ENCODE peak calls at places on chromosome 6, in ten cellular contexts. One of them, this sample, is unnamed.

GRCh38 chr6:14095444-14095843 is 22.1 kb upstream of the CD83 start:
- DNase-seq in effector memory CD4-positive, alpha-beta T cell: no peak
- DNase-seq in heart right ventricle: no peak
- DNase-seq in HepG2: no peak
- DNase-seq in aorta: no peak
- DNase-seq in cardiac muscle cell: no peak
- DNase-seq in left lung: no peak
- DNase-seq in bronchial epithelial cell: no peak
- DNase-seq in stomach: no peak
- DNase-seq in GM06990: peak; percentile 73
- DNase-seq in this sample: no peak

GRCh38 chr6:163897030-163897429 is 482.5 kb downstream of the QKI start:
- DNase-seq in effector memory CD4-positive, alpha-beta T cell: no peak
- DNase-seq in heart right ventricle: no peak
- DNase-seq in HepG2: no peak
- DNase-seq in aorta: no peak
- DNase-seq in cardiac muscle cell: peak; percentile 13
- DNase-seq in left lung: no peak
- DNase-seq in bronchial epithelial cell: no peak
- DNase-seq in stomach: no peak
- DNase-seq in GM06990: no peak
- DNase-seq in this sample: no peak

GRCh38 chr6:25583906-25584305 is 68.1 kb upstream of the SCGN start:
- DNase-seq in effector memory CD4-positive, alpha-beta T cell: no peak
- DNase-seq in heart right ventricle: no peak
- DNase-seq in HepG2: no peak
- DNase-seq in aorta: no peak
- DNase-seq in cardiac muscle cell: no peak
- DNase-seq in left lung: no peak
- DNase-seq in bronchial epithelial cell: no peak
- DNase-seq in stomach: no peak
- DNase-seq in GM06990: no peak
- DNase-seq in this sample: no peak

GRCh38 chr6:82144007-82144851 is 103.3 kb downstream of the IBTK start:
- DNase-seq in effector memory CD4-positive, alpha-beta T cell: no peak
- DNase-seq in heart right ventricle: peak; percentile 53
- DNase-seq in HepG2: peak; percentile 67
- DNase-seq in aorta: peak; percentile 53
- DNase-seq in cardiac muscle cell: peak; percentile 83
- DNase-seq in left lung: no peak
- DNase-seq in bronchial epithelial cell: peak; percentile 98
- DNase-seq in stomach: no peak
- DNase-seq in GM06990: no peak
- DNase-seq in this sample: no peak

GRCh38 chr6:118882314-118882905 is 11.5 kb upstream of the ASF1A start:
- DNase-seq in effector memory CD4-positive, alpha-beta T cell: no peak
- DNase-seq in heart right ventricle: no peak
- DNase-seq in HepG2: no peak
- DNase-seq in aorta: no peak
- DNase-seq in cardiac muscle cell: no peak
- DNase-seq in left lung: no peak
- DNase-seq in bronchial epithelial cell: no peak
- DNase-seq in stomach: no peak
- DNase-seq in GM06990: no peak
- DNase-seq in this sample: no peak

GRCh38 chr6:106773482-106773881 is 144.1 kb downstream of the QRSL1 start:
- DNase-seq in effector memory CD4-positive, alpha-beta T cell: no peak
- DNase-seq in heart right ventricle: no peak
- DNase-seq in HepG2: no peak
- DNase-seq in aorta: no peak
- DNase-seq in cardiac muscle cell: no peak
- DNase-seq in left lung: no peak
- DNase-seq in bronchial epithelial cell: peak; percentile 77
- DNase-seq in stomach: peak; percentile 57
- DNase-seq in GM06990: no peak
- DNase-seq in this sample: no peak

GRCh38 chr6:155521719-155522118 is 66.1 kb upstream of the NOX3 start:
- DNase-seq in effector memory CD4-positive, alpha-beta T cell: no peak
- DNase-seq in heart right ventricle: no peak
- DNase-seq in HepG2: no peak
- DNase-seq in aorta: no peak
- DNase-seq in cardiac muscle cell: no peak
- DNase-seq in left lung: no peak
- DNase-seq in bronchial epithelial cell: peak; percentile 35
- DNase-seq in stomach: no peak
- DNase-seq in GM06990: no peak
- DNase-seq in this sample: no peak

GRCh38 chr6:140774080-140774505 is 1358.6 kb upstream of the GJE1 start:
- DNase-seq in effector memory CD4-positive, alpha-beta T cell: no peak
- DNase-seq in heart right ventricle: peak; percentile 71
- DNase-seq in HepG2: no peak
- DNase-seq in aorta: no peak
- DNase-seq in cardiac muscle cell: peak; percentile 81
- DNase-seq in left lung: no peak
- DNase-seq in bronchial epithelial cell: peak; percentile 89
- DNase-seq in stomach: no peak
- DNase-seq in GM06990: peak; percentile 8
- DNase-seq in this sample: no peak

GRCh38 chr6:148401581-148401980 is 58.9 kb downstream of the SASH1 start:
- DNase-seq in effector memory CD4-positive, alpha-beta T cell: no peak
- DNase-seq in heart right ventricle: no peak
- DNase-seq in HepG2: no peak
- DNase-seq in aorta: no peak
- DNase-seq in cardiac muscle cell: no peak
- DNase-seq in left lung: no peak
- DNase-seq in bronchial epithelial cell: no peak
- DNase-seq in stomach: no peak
- DNase-seq in GM06990: no peak
- DNase-seq in this sample: no peak

GRCh38 chr6:33082702-33083101 is 6.9 kb downstream of the HLA-DPB1 start:
- DNase-seq in effector memory CD4-positive, alpha-beta T cell: no peak
- DNase-seq in heart right ventricle: no peak
- DNase-seq in HepG2: peak; percentile 55
- DNase-seq in aorta: no peak
- DNase-seq in cardiac muscle cell: peak; percentile 71
- DNase-seq in left lung: no peak
- DNase-seq in bronchial epithelial cell: no peak
- DNase-seq in stomach: peak; percentile 62
- DNase-seq in GM06990: no peak
- DNase-seq in this sample: no peak

GRCh38 chr6:168533428-168533827 is 92.4 kb downstream of the SMOC2 start:
- DNase-seq in effector memory CD4-positive, alpha-beta T cell: no peak
- DNase-seq in heart right ventricle: peak; percentile 47
- DNase-seq in HepG2: no peak
- DNase-seq in aorta: no peak
- DNase-seq in cardiac muscle cell: no peak
- DNase-seq in left lung: no peak
- DNase-seq in bronchial epithelial cell: no peak
- DNase-seq in stomach: peak; percentile 55
- DNase-seq in GM06990: no peak
- DNase-seq in this sample: no peak

GRCh38 chr6:165769401-165769800 is 106.4 kb upstream of the PDE10A start:
- DNase-seq in effector memory CD4-positive, alpha-beta T cell: no peak
- DNase-seq in heart right ventricle: no peak
- DNase-seq in HepG2: no peak
- DNase-seq in aorta: no peak
- DNase-seq in cardiac muscle cell: no peak
- DNase-seq in left lung: no peak
- DNase-seq in bronchial epithelial cell: no peak
- DNase-seq in stomach: no peak
- DNase-seq in GM06990: no peak
- DNase-seq in this sample: no peak

GRCh38 chr6:106670236-106670635 is 40.9 kb downstream of the QRSL1 start:
- DNase-seq in effector memory CD4-positive, alpha-beta T cell: no peak
- DNase-seq in heart right ventricle: no peak
- DNase-seq in HepG2: no peak
- DNase-seq in aorta: no peak
- DNase-seq in cardiac muscle cell: no peak
- DNase-seq in left lung: no peak
- DNase-seq in bronchial epithelial cell: no peak
- DNase-seq in stomach: no peak
- DNase-seq in GM06990: no peak
- DNase-seq in this sample: no peak

GRCh38 chr6:72363844-72364740 is 257.8 kb upstream of the KCNQ5 start:
- DNase-seq in effector memory CD4-positive, alpha-beta T cell: no peak
- DNase-seq in heart right ventricle: no peak
- DNase-seq in HepG2: no peak
- DNase-seq in aorta: peak; percentile 56
- DNase-seq in cardiac muscle cell: peak; percentile 91
- DNase-seq in left lung: no peak
- DNase-seq in bronchial epithelial cell: peak; percentile 94
- DNase-seq in stomach: no peak
- DNase-seq in GM06990: no peak
- DNase-seq in this sample: no peak

GRCh38 chr6:26155066-26155925 is 68.1 kb downstream of the HFE start:
- DNase-seq in effector memory CD4-positive, alpha-beta T cell: no peak
- DNase-seq in heart right ventricle: peak; percentile 53
- DNase-seq in HepG2: peak; percentile 43
- DNase-seq in aorta: no peak
- DNase-seq in cardiac muscle cell: peak; percentile 17
- DNase-seq in left lung: no peak
- DNase-seq in bronchial epithelial cell: peak; percentile 27
- DNase-seq in stomach: no peak
- DNase-seq in GM06990: no peak
- DNase-seq in this sample: no peak

GRCh38 chr6:7566617-7567173 is 23.3 kb upstream of the SNRNP48 start:
- DNase-seq in effector memory CD4-positive, alpha-beta T cell: no peak
- DNase-seq in heart right ventricle: no peak
- DNase-seq in HepG2: no peak
- DNase-seq in aorta: no peak
- DNase-seq in cardiac muscle cell: no peak
- DNase-seq in left lung: no peak
- DNase-seq in bronchial epithelial cell: no peak
- DNase-seq in stomach: no peak
- DNase-seq in GM06990: no peak
- DNase-seq in this sample: no peak

GRCh38 chr6:7569082-7569481 is 20.9 kb upstream of the SNRNP48 start:
- DNase-seq in effector memory CD4-positive, alpha-beta T cell: no peak
- DNase-seq in heart right ventricle: no peak
- DNase-seq in HepG2: no peak
- DNase-seq in aorta: no peak
- DNase-seq in cardiac muscle cell: no peak
- DNase-seq in left lung: no peak
- DNase-seq in bronchial epithelial cell: no peak
- DNase-seq in stomach: no peak
- DNase-seq in GM06990: no peak
- DNase-seq in this sample: no peak

GRCh38 chr6:7566031-7566556 is 23.9 kb upstream of the SNRNP48 start:
- DNase-seq in effector memory CD4-positive, alpha-beta T cell: no peak
- DNase-seq in heart right ventricle: no peak
- DNase-seq in HepG2: no peak
- DNase-seq in aorta: no peak
- DNase-seq in cardiac muscle cell: no peak
- DNase-seq in left lung: no peak
- DNase-seq in bronchial epithelial cell: no peak
- DNase-seq in stomach: no peak
- DNase-seq in GM06990: no peak
- DNase-seq in this sample: no peak

GRCh38 chr6:7572213-7572943 is 17.6 kb upstream of the SNRNP48 start:
- DNase-seq in effector memory CD4-positive, alpha-beta T cell: no peak
- DNase-seq in heart right ventricle: no peak
- DNase-seq in HepG2: no peak
- DNase-seq in aorta: no peak
- DNase-seq in cardiac muscle cell: no peak
- DNase-seq in left lung: no peak
- DNase-seq in bronchial epithelial cell: no peak
- DNase-seq in stomach: no peak
- DNase-seq in GM06990: no peak
- DNase-seq in this sample: no peak

GRCh38 chr6:7568021-7568420 is 22.0 kb upstream of the SNRNP48 start:
- DNase-seq in effector memory CD4-positive, alpha-beta T cell: no peak
- DNase-seq in heart right ventricle: no peak
- DNase-seq in HepG2: no peak
- DNase-seq in aorta: no peak
- DNase-seq in cardiac muscle cell: peak; percentile 77
- DNase-seq in left lung: no peak
- DNase-seq in bronchial epithelial cell: no peak
- DNase-seq in stomach: no peak
- DNase-seq in GM06990: no peak
- DNase-seq in this sample: no peak
- H3K36me3 ChIP-seq in effector memory CD4-positive, alpha-beta T cell: no peaks in the 10 kb centered on the region
- H3K36me3 ChIP-seq in heart right ventricle: peaks cover 3% of the 10 kb centered on the region
- H3K36me3 ChIP-seq in HepG2: peaks cover 99% of the 10 kb centered on the region
- H3K36me3 ChIP-seq in aorta: no peaks in the 10 kb centered on the region
- H3K36me3 ChIP-seq in cardiac muscle cell: peaks cover 97% of the 10 kb centered on the region
- H3K36me3 ChIP-seq in left lung: no peaks in the 10 kb centered on the region
- H3K36me3 ChIP-seq in bronchial epithelial cell: peaks cover 54% of the 10 kb centered on the region
- H3K36me3 ChIP-seq in stomach: peaks cover 88% of the 10 kb centered on the region
- H3K36me3 ChIP-seq in GM06990: no peaks in the 10 kb centered on the region
- H3K36me3 ChIP-seq in this sample: no peaks in the 10 kb centered on the region

GRCh38 chr6:150410395-150410794 is 41.6 kb downstream of the IYD start:
- DNase-seq in effector memory CD4-positive, alpha-beta T cell: no peak
- DNase-seq in heart right ventricle: peak; percentile 32
- DNase-seq in HepG2: no peak
- DNase-seq in aorta: no peak
- DNase-seq in cardiac muscle cell: no peak
- DNase-seq in left lung: no peak
- DNase-seq in bronchial epithelial cell: no peak
- DNase-seq in stomach: no peak
- DNase-seq in GM06990: no peak
- DNase-seq in this sample: no peak
- H3K36me3 ChIP-seq in effector memory CD4-positive, alpha-beta T cell: no peaks in the 10 kb centered on the region
- H3K36me3 ChIP-seq in heart right ventricle: no peaks in the 10 kb centered on the region
- H3K36me3 ChIP-seq in HepG2: no peaks in the 10 kb centered on the region
- H3K36me3 ChIP-seq in aorta: no peaks in the 10 kb centered on the region
- H3K36me3 ChIP-seq in cardiac muscle cell: no peaks in the 10 kb centered on the region
- H3K36me3 ChIP-seq in left lung: no peaks in the 10 kb centered on the region
- H3K36me3 ChIP-seq in bronchial epithelial cell: no peaks in the 10 kb centered on the region
- H3K36me3 ChIP-seq in stomach: no peaks in the 10 kb centered on the region
- H3K36me3 ChIP-seq in GM06990: no peaks in the 10 kb centered on the region
- H3K36me3 ChIP-seq in this sample: no peaks in the 10 kb centered on the region

GRCh38 chr6:133986942-133987341 is 33.9 kb downstream of the TBPL1 start:
- DNase-seq in effector memory CD4-positive, alpha-beta T cell: no peak
- DNase-seq in heart right ventricle: no peak
- DNase-seq in HepG2: no peak
- DNase-seq in aorta: no peak
- DNase-seq in cardiac muscle cell: no peak
- DNase-seq in left lung: no peak
- DNase-seq in bronchial epithelial cell: no peak
- DNase-seq in stomach: no peak
- DNase-seq in GM06990: no peak
- DNase-seq in this sample: no peak
- H3K36me3 ChIP-seq in effector memory CD4-positive, alpha-beta T cell: peaks cover 4% of the 10 kb centered on the region
- H3K36me3 ChIP-seq in heart right ventricle: peaks cover 14% of the 10 kb centered on the region
- H3K36me3 ChIP-seq in HepG2: peaks cover 11% of the 10 kb centered on the region
- H3K36me3 ChIP-seq in aorta: no peaks in the 10 kb centered on the region
- H3K36me3 ChIP-seq in cardiac muscle cell: peaks cover 13% of the 10 kb centered on the region
- H3K36me3 ChIP-seq in left lung: no peaks in the 10 kb centered on the region
- H3K36me3 ChIP-seq in bronchial epithelial cell: peaks cover 3% of the 10 kb centered on the region
- H3K36me3 ChIP-seq in stomach: peaks cover 68% of the 10 kb centered on the region
- H3K36me3 ChIP-seq in GM06990: peaks cover 7% of the 10 kb centered on the region
- H3K36me3 ChIP-seq in this sample: no peaks in the 10 kb centered on the region

DNA sequence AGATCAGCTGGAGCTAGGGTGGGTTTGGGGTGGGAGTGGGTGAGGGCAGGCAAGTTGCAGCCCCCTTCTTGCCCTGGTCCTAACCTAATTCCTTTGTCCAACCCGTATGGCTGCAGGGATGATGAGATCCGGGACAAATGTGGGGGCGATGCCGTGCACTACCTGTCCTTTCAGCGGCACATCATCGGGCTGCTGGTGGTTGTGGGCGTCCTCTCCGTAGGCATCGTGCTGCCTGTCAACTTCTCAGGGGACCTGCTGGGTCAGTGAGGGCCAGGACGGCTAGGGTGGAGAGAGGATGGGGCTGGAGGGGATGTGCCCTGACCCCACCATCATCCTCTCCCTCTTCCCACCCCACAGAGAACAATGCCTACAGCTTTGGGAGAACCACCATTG is 12.0 kb downstream of the TMEM63B start:
- DNase-seq in effector memory CD4-positive, alpha-beta T cell: no peak
- DNase-seq in heart right ventricle: no peak
- DNase-seq in HepG2: no peak
- DNase-seq in aorta: no peak
- DNase-seq in cardiac muscle cell: no peak
- DNase-seq in left lung: peak; percentile 47
- DNase-seq in bronchial epithelial cell: no peak
- DNase-seq in stomach: no peak
- DNase-seq in GM06990: no peak
- DNase-seq in this sample: no peak
- H3K36me3 ChIP-seq in effector memory CD4-positive, alpha-beta T cell: peaks cover 13% of the 10 kb centered on the region
- H3K36me3 ChIP-seq in heart right ventricle: no peaks in the 10 kb centered on the region
- H3K36me3 ChIP-seq in HepG2: peaks cover 64% of the 10 kb centered on the region
- H3K36me3 ChIP-seq in aorta: peaks cover 1% of the 10 kb centered on the region
- H3K36me3 ChIP-seq in cardiac muscle cell: peaks cover 13% of the 10 kb centered on the region
- H3K36me3 ChIP-seq in left lung: no peaks in the 10 kb centered on the region
- H3K36me3 ChIP-seq in bronchial epithelial cell: peaks cover 52% of the 10 kb centered on the region
- H3K36me3 ChIP-seq in stomach: peaks cover 100% of the 10 kb centered on the region
- H3K36me3 ChIP-seq in GM06990: peaks cover 22% of the 10 kb centered on the region
- H3K36me3 ChIP-seq in this sample: no peaks in the 10 kb centered on the region